ENCODE peak calls at places on chromosomes 7 and 10, in six cellular contexts. U is cardiac muscle cell, O is upper lobe of right lung, E is ovary, V is lung, X is lower lobe of right lung. B is an unnamed sample.

GRCh38 chr7:11335951-11336350 is 362.3 kb downstream of the PHF14 start:
- DNase-seq in U (no peak), O (no peak), E (no peak), V (no peak), X (no peak), B (no peak)

GRCh38 chr10:29617880-29618340 is 16.9 kb downstream of the SVIL start:
- DNase-seq in U (no peak), O (no peak), E (peak; percentile 72), V (no peak), X (no peak), B (peak; percentile 57)

GRCh38 chr10:113681533-113682470 is 2.1 kb downstream of the CASP7 start:
- DNase-seq in U (no peak), O (no peak), E (no peak), V (no peak), X (no peak), B (no peak)

GRCh38 chr7:123397746-123398145 is 136.6 kb downstream of the IQUB start:
- DNase-seq in U (no peak), O (no peak), E (no peak), V (no peak), X (no peak), B (no peak)

GRCh38 chr7:102287465-102288146 is 938 bp downstream of the SH2B2 start:
- DNase-seq in U (peak; percentile 49), O (peak; percentile 76), E (peak; percentile 42), V (no peak), X (peak; percentile 63), B (no peak)

GRCh38 chr7:101563198-101563901 is 65.7 kb downstream of the MYL10 start:
- DNase-seq in U (no peak), O (peak; percentile 50), E (no peak), V (no peak), X (no peak), B (no peak)

GRCh38 chr7:29987821-29988317 is 1.7 kb downstream of the SCRN1 start:
- DNase-seq in U (no peak), O (no peak), E (no peak), V (no peak), X (no peak), B (no peak)

GRCh38 chr7:103391976-103392375 is 44.5 kb downstream of the PSMC2 start:
- DNase-seq in U (no peak), O (no peak), E (no peak), V (no peak), X (no peak), B (no peak)

GRCh38 chr7:122301858-122302745 is 2.4 kb downstream of the FEZF1 start:
- DNase-seq in U (no peak), O (no peak), E (no peak), V (no peak), X (no peak), B (no peak)

GRCh38 chr7:34026481-34027225 is 121.3 kb downstream of the BMPER start:
- DNase-seq in U (no peak), O (no peak), E (no peak), V (no peak), X (no peak), B (no peak)

GRCh38 chr7:13991791-13992620 is 2.5 kb upstream of the ETV1 start:
- DNase-seq in U (no peak), O (no peak), E (no peak), V (no peak), X (no peak), B (no peak)
- H3K4me3 ChIP-seq in U (peak overlapping the region; percentile 15), O (peak overlapping the region; percentile 62), E (peak overlapping the region; percentile 67), V (no peak overlapping the region), X (peak overlapping the region; percentile 65), B (peak overlapping the region; percentile 66)

DNA sequence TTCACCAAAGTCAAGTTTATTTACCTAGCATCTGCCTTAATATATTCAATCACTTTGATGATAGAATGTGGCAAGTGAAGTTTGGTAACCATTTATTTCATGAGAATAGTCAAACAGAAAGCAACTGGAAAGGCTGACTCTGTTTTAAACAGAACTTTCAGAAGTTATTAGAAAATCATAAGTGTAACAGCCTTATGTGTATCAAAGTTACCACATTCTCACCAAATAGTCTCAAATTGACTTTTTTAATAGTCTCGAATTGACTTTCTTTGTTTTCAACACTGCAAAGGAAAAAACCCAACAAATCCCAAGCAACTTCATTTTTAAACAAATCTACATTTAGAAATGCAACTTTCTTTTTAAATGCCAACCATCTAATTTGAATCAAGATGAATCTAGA is 29.5 kb downstream of the NAMPT start:
- DNase-seq in U (no peak), O (no peak), E (no peak), V (no peak), X (no peak), B (no peak)
- H3K9me3 ChIP-seq in U (no peaks in the 10 kb centered on the region), O (no peaks in the 10 kb centered on the region), E (no peaks in the 10 kb centered on the region), V (no peaks in the 10 kb centered on the region), X (no peaks in the 10 kb centered on the region), B (no peaks in the 10 kb centered on the region)

GRCh38 chr10:97270523-97271154 is 21.8 kb downstream of the ARHGAP19 start:
- DNase-seq in U (no peak), O (no peak), E (no peak), V (no peak), X (no peak), B (no peak)
- H3K4me3 ChIP-seq in U (no peak overlapping the region), O (no peak overlapping the region), E (no peak overlapping the region), V (no peak overlapping the region), X (no peak overlapping the region), B (no peak overlapping the region)

GRCh38 chr7:158077441-158077840 is 510.2 kb downstream of the PTPRN2 start:
- DNase-seq in U (no peak), O (peak; percentile 46), E (no peak), V (no peak), X (no peak), B (no peak)

GRCh38 chr7:158075633-158076001 is 512.0 kb downstream of the PTPRN2 start:
- DNase-seq in U (no peak), O (peak; percentile 48), E (no peak), V (no peak), X (no peak), B (no peak)

GRCh38 chr7:158076656-158077055 is 511.0 kb downstream of the PTPRN2 start:
- DNase-seq in U (no peak), O (peak; percentile 51), E (no peak), V (no peak), X (no peak), B (no peak)

GRCh38 chr7:158074896-158075632 is 512.6 kb downstream of the PTPRN2 start:
- DNase-seq in U (no peak), O (peak; percentile 55), E (no peak), V (no peak), X (no peak), B (no peak)

DNA sequence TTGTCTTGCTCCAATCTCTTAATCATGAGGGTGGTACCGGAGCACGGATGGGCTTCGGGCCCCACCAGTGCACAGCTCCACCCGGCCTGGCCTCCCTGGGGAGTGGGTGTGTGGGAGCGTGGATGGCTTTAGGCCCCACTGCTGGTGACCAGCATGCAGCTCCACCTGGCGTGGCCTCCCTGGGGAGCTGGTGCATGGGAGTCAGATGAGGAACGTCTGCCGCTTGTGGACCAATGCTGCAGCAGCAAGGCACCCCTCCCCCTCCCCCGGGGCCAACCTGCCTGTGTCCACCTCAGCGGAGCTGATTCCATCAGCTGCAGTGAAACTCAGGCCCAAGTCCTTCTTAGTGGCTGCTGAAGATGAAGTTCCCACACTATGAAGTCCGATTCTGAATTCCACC is 511.4 kb downstream of the PTPRN2 start:
- DNase-seq in U (no peak), O (peak; percentile 59), E (no peak), V (no peak), X (no peak), B (no peak)
- H3K9me3 ChIP-seq in U (no peaks in the 10 kb centered on the region), O (no peaks in the 10 kb centered on the region), E (no peaks in the 10 kb centered on the region), V (no peaks in the 10 kb centered on the region), X (no peaks in the 10 kb centered on the region), B (no peaks in the 10 kb centered on the region)

GRCh38 chr10:789831-790701 is 100.6 kb upstream of the DIP2C start:
- DNase-seq in U (no peak), O (no peak), E (peak; percentile 14), V (no peak), X (peak; percentile 35), B (peak; percentile 54)
- H3K4me3 ChIP-seq in U (no peak overlapping the region), O (no peak overlapping the region), E (no peak overlapping the region), V (no peak overlapping the region), X (no peak overlapping the region), B (no peak overlapping the region)

B was measured in right atrium auricular region.